ENCODE peak calls at places on chromosomes 2 and 18, in eight cellular contexts. One of them, this sample, is unnamed.

GRCh38 chr2:59171019-59171418 is 929.9 kb upstream of the FANCL start:
- DNase-seq in COR-L47: no peak
- DNase-seq in naive thymus-derived CD4-positive, alpha-beta T cell: no peak
- DNase-seq in aorta: no peak
- DNase-seq in T-helper 1 cell: no peak
- DNase-seq in HEK293T: no peak
- DNase-seq in kidney: no peak
- DNase-seq in ACHN: no peak
- DNase-seq in this sample: no peak

GRCh38 chr2:14540003-14540402 is 92.5 kb upstream of the LRATD1 start:
- DNase-seq in kidney: no peak
- DNase-seq in COR-L47: no peak
- DNase-seq in ACHN: no peak
- DNase-seq in T-helper 1 cell: no peak
- DNase-seq in naive thymus-derived CD4-positive, alpha-beta T cell: no peak
- DNase-seq in aorta: no peak
- DNase-seq in HEK293T: no peak
- DNase-seq in this sample: no peak

GRCh38 chr2:7709907-7710306 is 792.7 kb downstream of the RNF144A start:
- DNase-seq in T-helper 1 cell: no peak
- DNase-seq in aorta: no peak
- DNase-seq in naive thymus-derived CD4-positive, alpha-beta T cell: no peak
- DNase-seq in ACHN: no peak
- DNase-seq in kidney: no peak
- DNase-seq in COR-L47: no peak
- DNase-seq in HEK293T: no peak
- DNase-seq in this sample: no peak

GRCh38 chr2:186611526-186611925 is 21.7 kb downstream of the ITGAV start:
- DNase-seq in aorta: no peak
- DNase-seq in HEK293T: no peak
- DNase-seq in kidney: no peak
- DNase-seq in ACHN: no peak
- DNase-seq in naive thymus-derived CD4-positive, alpha-beta T cell: no peak
- DNase-seq in T-helper 1 cell: no peak
- DNase-seq in COR-L47: no peak
- DNase-seq in this sample: no peak

GRCh38 chr2:172100080-172101007 is 2.4 kb downstream of the DLX2 start:
- DNase-seq in aorta: peak; percentile 74
- DNase-seq in T-helper 1 cell: no peak
- DNase-seq in HEK293T: no peak
- DNase-seq in ACHN: peak; percentile 38
- DNase-seq in COR-L47: no peak
- DNase-seq in naive thymus-derived CD4-positive, alpha-beta T cell: peak; percentile 32
- DNase-seq in kidney: peak; percentile 65
- DNase-seq in this sample: no peak

GRCh38 chr2:135004005-135004746 is 43.1 kb downstream of the MAP3K19 start:
- DNase-seq in kidney: peak; percentile 83
- DNase-seq in COR-L47: peak; percentile 57
- DNase-seq in naive thymus-derived CD4-positive, alpha-beta T cell: peak; percentile 66
- DNase-seq in aorta: peak; percentile 90
- DNase-seq in T-helper 1 cell: peak; percentile 61
- DNase-seq in HEK293T: peak; percentile 85
- DNase-seq in ACHN: peak; percentile 71
- DNase-seq in this sample: peak; percentile 73

GRCh38 chr2:101150306-101151140 is 659 bp downstream of the TBC1D8 start:
- DNase-seq in kidney: peak; percentile 83
- DNase-seq in aorta: peak; percentile 81
- DNase-seq in naive thymus-derived CD4-positive, alpha-beta T cell: peak; percentile 25
- DNase-seq in T-helper 1 cell: no peak
- DNase-seq in HEK293T: peak; percentile 39
- DNase-seq in ACHN: peak; percentile 33
- DNase-seq in COR-L47: peak; percentile 29
- DNase-seq in this sample: peak; percentile 61

GRCh38 chr2:127605691-127606277 is 40.2 kb upstream of the GPR17 start:
- DNase-seq in HEK293T: no peak
- DNase-seq in T-helper 1 cell: no peak
- DNase-seq in aorta: peak; percentile 52
- DNase-seq in COR-L47: no peak
- DNase-seq in ACHN: no peak
- DNase-seq in naive thymus-derived CD4-positive, alpha-beta T cell: no peak
- DNase-seq in kidney: no peak
- DNase-seq in this sample: peak; percentile 11

GRCh38 chr18:5534845-5535244 is 9.0 kb downstream of the EPB41L3 start:
- DNase-seq in aorta: no peak
- DNase-seq in ACHN: peak; percentile 49
- DNase-seq in COR-L47: no peak
- DNase-seq in T-helper 1 cell: no peak
- DNase-seq in HEK293T: no peak
- DNase-seq in naive thymus-derived CD4-positive, alpha-beta T cell: no peak
- DNase-seq in kidney: no peak
- DNase-seq in this sample: no peak

GRCh38 chr2:216533504-216534068 is 34.9 kb downstream of the RPL37A start:
- DNase-seq in COR-L47: no peak
- DNase-seq in ACHN: no peak
- DNase-seq in aorta: no peak
- DNase-seq in kidney: no peak
- DNase-seq in naive thymus-derived CD4-positive, alpha-beta T cell: no peak
- DNase-seq in HEK293T: no peak
- DNase-seq in T-helper 1 cell: no peak
- DNase-seq in this sample: no peak

GRCh38 chr2:196783431-196784094 is 15.9 kb downstream of the GTF3C3 start:
- DNase-seq in COR-L47: no peak
- DNase-seq in kidney: no peak
- DNase-seq in HEK293T: no peak
- DNase-seq in naive thymus-derived CD4-positive, alpha-beta T cell: no peak
- DNase-seq in aorta: no peak
- DNase-seq in ACHN: peak; percentile 55
- DNase-seq in T-helper 1 cell: no peak
- DNase-seq in this sample: no peak